ENCODE peak calls at places on chromosomes 7 and 10, in four cellular contexts. A, L, P and I are unnamed samples.
A peak's percentile ranks its signal among the peaks of the same experiment; 100 is the strongest.

GRCh38 chr10:69888882-69889584 is 87.3 kb downstream of the COL13A1 start:
- DNase-seq in L (no peak), P (no peak), A (no peak), I (no peak)

GRCh38 chr7:15755061-15755460 is 68.6 kb upstream of the MEOX2 start:
- DNase-seq in L (no peak), A (no peak), P (no peak), I (no peak)

GRCh38 chr7:150988230-150989226 is 2.3 kb upstream of the NOS3 start:
- DNase-seq in A (peak; percentile 58), P (peak; percentile 31), L (peak; percentile 61), I (peak; percentile 42)

GRCh38 chr7:46544396-46545008 is 623.4 kb upstream of the IGFBP3 start:
- DNase-seq in A (no peak), L (no peak), P (peak; percentile 89), I (no peak)

GRCh38 chr10:132685121-132685891 is 100.6 kb downstream of the NKX6-2 start:
- DNase-seq in P (peak; percentile 70), A (no peak), L (no peak), I (no peak)

GRCh38 chr7:124457841-124458240 is 307.8 kb downstream of the GPR37 start:
- DNase-seq in A (no peak), P (peak; percentile 1), L (no peak), I (no peak)

GRCh38 chr10:43198682-43199005 is 60.4 kb downstream of the CSGALNACT2 start:
- DNase-seq in P (no peak), L (no peak), A (no peak), I (no peak)

GRCh38 chr10:122264442-122264841 is 6.7 kb upstream of the BTBD16 start:
- DNase-seq in P (peak; percentile 42), A (no peak), L (no peak), I (no peak)

GRCh38 chr7:35869810-35870209 is 69.0 kb downstream of the SEPTIN7 start:
- DNase-seq in L (no peak), P (no peak), A (no peak), I (no peak)

GRCh38 chr10:98858525-98858924 is 377.1 kb downstream of the HPSE2 start:
- DNase-seq in P (no peak), L (no peak), A (no peak), I (no peak)

GRCh38 chr7:99631311-99632109 is 14.8 kb downstream of the ZSCAN25 start:
- DNase-seq in A (no peak), L (no peak), P (peak; percentile 10), I (no peak)

GRCh38 chr10:36888925-36889573 is 236.3 kb upstream of the ANKRD30A start:
- DNase-seq in A (peak; percentile 10), L (peak; percentile 10), P (peak; percentile 37), I (no peak)

GRCh38 chr7:7992502-7992901 is 23.9 kb downstream of the GLCCI1 start:
- DNase-seq in P (no peak), L (no peak), A (no peak), I (peak; percentile 22)

GRCh38 chr10:43905502-43906236 is 257.0 kb upstream of the ZNF32 start:
- DNase-seq in L (no peak), A (no peak), P (no peak), I (no peak)

GRCh38 chr10:3162533-3162932 is 10.0 kb downstream of the PITRM1 start:
- DNase-seq in P (no peak), A (no peak), L (no peak), I (no peak)

GRCh38 chr10:59622320-59622901 is 87.2 kb downstream of the SLC16A9 start:
- DNase-seq in L (no peak), P (peak; percentile 54), A (peak; percentile 2), I (no peak)